ENCODE peak calls at places on chromosomes 12 and 14, in six cellular contexts. One of them, this sample, is unnamed.

GRCh38 chr12:66819587-66819986 is 140.7 kb upstream of the GRIP1 start:
- DNase-seq in K562: no peak
- DNase-seq in GM12878: no peak
- DNase-seq in HepG2: no peak
- DNase-seq in SK-N-SH: no peak
- DNase-seq in H1: no peak
- DNase-seq in this sample: no peak

GRCh38 chr14:73242274-73242960 is 5.1 kb downstream of the PAPLN start:
- DNase-seq in HepG2: no peak
- DNase-seq in H1: no peak
- DNase-seq in K562: no peak
- DNase-seq in GM12878: peak
- DNase-seq in SK-N-SH: peak
- DNase-seq in this sample: no peak

GRCh38 chr12:131204416-131205311 is 251.0 kb downstream of the ADGRD1 start:
- DNase-seq in SK-N-SH: peak
- DNase-seq in H1: peak
- DNase-seq in K562: no peak
- DNase-seq in HepG2: no peak
- DNase-seq in GM12878: no peak
- DNase-seq in this sample: no peak

GRCh38 chr12:51897181-51897580 is 9.3 kb downstream of the ANKRD33 start:
- DNase-seq in GM12878: no peak
- DNase-seq in HepG2: no peak
- DNase-seq in H1: no peak
- DNase-seq in K562: no peak
- DNase-seq in SK-N-SH: peak
- DNase-seq in this sample: no peak

GRCh38 chr14:99729991-99730875 is 46.1 kb downstream of the CYP46A1 start:
- DNase-seq in K562: peak
- DNase-seq in HepG2: peak
- DNase-seq in SK-N-SH: peak
- DNase-seq in H1: peak
- DNase-seq in GM12878: no peak
- DNase-seq in this sample: peak

GRCh38 chr14:104112113-104112505 is 26.3 kb upstream of the KIF26A start:
- DNase-seq in H1: no peak
- DNase-seq in K562: no peak
- DNase-seq in HepG2: no peak
- DNase-seq in GM12878: no peak
- DNase-seq in SK-N-SH: no peak
- DNase-seq in this sample: no peak

GRCh38 chr14:54653764-54654469 is 87.0 kb downstream of the SAMD4A start:
- DNase-seq in H1: no peak
- DNase-seq in K562: no peak
- DNase-seq in HepG2: peak
- DNase-seq in GM12878: no peak
- DNase-seq in SK-N-SH: no peak
- DNase-seq in this sample: no peak

GRCh38 chr12:30201301-30202160 is 417.8 kb upstream of the TMTC1 start:
- DNase-seq in SK-N-SH: peak
- DNase-seq in K562: no peak
- DNase-seq in H1: peak
- DNase-seq in GM12878: no peak
- DNase-seq in HepG2: no peak
- DNase-seq in this sample: no peak

GRCh38 chr12:96258451-96258933 is 64.3 kb downstream of the ELK3 start:
- DNase-seq in HepG2: no peak
- DNase-seq in H1: no peak
- DNase-seq in GM12878: no peak
- DNase-seq in SK-N-SH: no peak
- DNase-seq in K562: no peak
- DNase-seq in this sample: no peak

GRCh38 chr14:71642715-71643114 is 289.5 kb upstream of the RGS6 start:
- DNase-seq in H1: no peak
- DNase-seq in SK-N-SH: no peak
- DNase-seq in K562: no peak
- DNase-seq in HepG2: no peak
- DNase-seq in GM12878: no peak
- DNase-seq in this sample: no peak

GRCh38 chr12:26319511-26319910 is 124.1 kb downstream of the SSPN start:
- DNase-seq in K562: no peak
- DNase-seq in SK-N-SH: no peak
- DNase-seq in HepG2: peak
- DNase-seq in GM12878: no peak
- DNase-seq in H1: no peak
- DNase-seq in this sample: no peak

DNA sequence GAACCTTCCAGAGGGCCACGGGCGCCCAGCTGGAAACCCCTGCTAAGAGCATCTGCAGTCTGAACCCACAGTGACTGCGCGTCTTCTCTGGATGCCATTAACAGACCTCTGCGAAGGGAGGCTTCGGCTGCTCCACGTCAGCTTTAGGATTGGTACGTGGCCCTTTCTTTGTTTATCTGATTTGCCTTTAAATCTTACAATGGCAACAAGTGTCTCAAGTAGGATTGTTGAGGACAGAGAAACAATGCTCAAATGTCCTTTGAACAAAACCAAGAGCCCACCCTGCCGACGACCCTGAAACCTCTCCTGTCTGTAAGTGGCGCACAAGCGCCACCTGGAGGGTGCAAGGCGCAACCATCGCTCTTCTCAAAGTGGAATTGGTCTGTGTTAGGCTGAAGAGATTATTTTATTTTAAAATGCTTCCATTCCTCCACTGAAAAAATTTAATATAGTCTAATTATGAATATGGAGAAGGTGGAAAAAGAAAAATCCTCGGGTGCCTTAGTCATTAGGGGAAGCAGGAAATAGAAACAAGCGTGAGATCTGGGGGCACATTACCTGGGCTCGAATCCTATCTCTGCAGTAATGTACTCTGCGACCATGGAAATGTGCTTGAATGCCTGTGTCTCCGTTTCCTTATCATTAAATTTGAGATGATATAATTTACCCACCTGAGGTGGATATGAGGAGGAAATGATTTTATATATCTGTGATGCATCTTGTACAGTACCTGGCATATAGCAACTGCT is 82.6 kb upstream of the PTPRB start:
- DNase-seq in GM12878: no peak
- DNase-seq in SK-N-SH: peak
- DNase-seq in H1: peak
- DNase-seq in HepG2: peak
- DNase-seq in K562: peak
- DNase-seq in this sample: peak
- TF ChIP-seq GABPA in GM12878: no peak
- TF ChIP-seq GABPA in SK-N-SH: no peak
- TF ChIP-seq GABPA in H1: no peak
- TF ChIP-seq GABPA in HepG2: no peak
- TF ChIP-seq GABPA in K562: no peak
- TF ChIP-seq GABPA in this sample: no peak

DNA sequence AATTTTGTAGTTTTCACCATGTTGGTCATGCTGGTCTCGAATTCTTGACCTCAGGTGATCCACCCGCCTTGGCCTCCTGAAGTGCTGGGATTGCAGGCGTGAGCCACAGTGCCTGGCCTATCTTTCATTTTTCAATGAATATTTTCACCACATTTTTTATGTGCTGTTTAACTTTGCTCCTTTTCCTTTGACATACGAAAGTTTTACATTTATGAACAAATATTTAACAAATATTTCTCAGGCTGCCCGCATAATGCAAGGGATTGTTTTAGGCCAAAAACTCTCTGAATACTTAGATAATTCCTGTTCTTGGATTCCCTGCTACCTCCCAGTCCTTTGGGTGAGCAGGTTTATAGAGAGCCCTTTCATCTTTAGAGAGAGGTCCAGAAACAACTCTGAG is 8.7 kb upstream of the CHST11 start:
- DNase-seq in HepG2: no peak
- DNase-seq in SK-N-SH: no peak
- DNase-seq in H1: no peak
- DNase-seq in K562: no peak
- DNase-seq in GM12878: no peak
- DNase-seq in this sample: no peak
- H3K4me3 ChIP-seq in HepG2: no peak
- H3K4me3 ChIP-seq in SK-N-SH: no peak
- H3K4me3 ChIP-seq in H1: no peak
- H3K4me3 ChIP-seq in K562: no peak
- H3K4me3 ChIP-seq in GM12878: no peak
- H3K4me3 ChIP-seq in this sample: no peak

DNA sequence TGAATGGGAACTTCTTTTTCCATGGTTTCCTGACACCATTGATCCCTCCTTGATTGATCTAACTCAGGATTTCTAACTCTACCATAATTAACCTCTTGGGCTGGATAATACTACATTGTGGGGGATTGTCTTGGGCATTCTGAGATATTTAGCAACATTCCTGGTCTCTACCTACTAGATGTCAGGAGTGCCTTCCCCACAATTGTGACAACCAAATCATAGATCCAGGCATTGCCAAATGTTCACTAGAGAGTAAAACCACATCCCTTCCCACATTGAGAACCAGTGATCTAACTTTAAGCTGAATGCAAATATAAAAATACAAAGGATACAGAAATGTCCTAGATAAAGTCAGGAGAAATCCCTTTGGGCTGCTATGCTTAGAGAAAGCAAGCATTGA is 36.9 kb upstream of the CCDC198 start:
- DNase-seq in SK-N-SH: no peak
- DNase-seq in GM12878: no peak
- DNase-seq in HepG2: no peak
- DNase-seq in H1: no peak
- DNase-seq in K562: no peak
- DNase-seq in this sample: no peak
- TF ChIP-seq GABPA in SK-N-SH: no peak
- TF ChIP-seq GABPA in GM12878: no peak
- TF ChIP-seq GABPA in HepG2: no peak
- TF ChIP-seq GABPA in H1: no peak
- TF ChIP-seq GABPA in K562: no peak
- TF ChIP-seq GABPA in this sample: no peak

DNA sequence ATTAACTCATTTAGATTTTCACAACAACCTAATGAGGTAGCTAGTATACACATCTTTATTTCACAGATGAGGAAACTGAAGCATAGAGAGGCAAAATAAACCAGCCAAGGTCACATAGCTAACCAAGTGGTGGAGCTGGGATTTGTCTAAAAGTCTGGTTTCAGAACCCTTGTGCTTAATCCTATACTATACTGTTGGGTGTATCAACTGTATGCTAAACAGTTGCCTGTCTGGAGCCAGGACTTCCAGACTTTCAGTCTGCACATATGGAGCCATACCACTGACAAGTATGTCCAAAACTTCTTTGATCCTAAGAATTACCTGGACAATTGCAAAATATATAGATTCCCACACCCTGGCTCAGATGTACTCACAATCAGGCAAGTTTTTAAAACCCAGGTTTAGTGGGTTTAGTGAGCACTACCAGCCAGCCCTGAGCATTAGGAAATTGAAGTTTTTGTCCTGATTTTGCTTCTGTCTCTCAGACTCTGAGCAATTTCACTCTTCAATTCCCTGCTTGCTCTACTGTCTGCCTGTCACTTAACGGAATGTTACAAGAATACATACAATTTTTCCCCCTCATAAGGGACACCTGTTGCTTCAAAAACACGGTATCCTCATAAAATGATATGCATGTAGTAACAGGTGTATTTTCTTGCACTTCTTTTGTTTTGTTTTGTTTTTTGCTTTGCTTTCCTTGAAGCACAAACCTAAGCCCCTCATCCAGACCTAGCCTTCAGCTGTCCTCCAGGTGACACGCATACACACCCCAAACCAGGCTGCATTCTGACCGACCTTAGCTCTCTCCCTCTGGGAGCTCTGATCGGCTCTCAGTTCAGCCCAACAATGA is 9.6 kb upstream of the SALL2 start:
- DNase-seq in K562: no peak
- DNase-seq in H1: no peak
- DNase-seq in SK-N-SH: no peak
- DNase-seq in HepG2: no peak
- DNase-seq in GM12878: no peak
- DNase-seq in this sample: no peak
- H3K4me3 ChIP-seq in K562: no peak
- H3K4me3 ChIP-seq in H1: peak
- H3K4me3 ChIP-seq in SK-N-SH: peak
- H3K4me3 ChIP-seq in HepG2: peak
- H3K4me3 ChIP-seq in GM12878: no peak
- H3K4me3 ChIP-seq in this sample: no peak

GRCh38 chr12:99529966-99530365 is 117.6 kb upstream of the GARIN6 start:
- DNase-seq in SK-N-SH: no peak
- DNase-seq in GM12878: peak
- DNase-seq in H1: no peak
- DNase-seq in K562: no peak
- DNase-seq in HepG2: no peak
- DNase-seq in this sample: no peak
- TF ChIP-seq GABPA in SK-N-SH: no peak
- TF ChIP-seq GABPA in GM12878: no peak
- TF ChIP-seq GABPA in H1: no peak
- TF ChIP-seq GABPA in K562: no peak
- TF ChIP-seq GABPA in HepG2: no peak
- TF ChIP-seq GABPA in this sample: no peak

DNA sequence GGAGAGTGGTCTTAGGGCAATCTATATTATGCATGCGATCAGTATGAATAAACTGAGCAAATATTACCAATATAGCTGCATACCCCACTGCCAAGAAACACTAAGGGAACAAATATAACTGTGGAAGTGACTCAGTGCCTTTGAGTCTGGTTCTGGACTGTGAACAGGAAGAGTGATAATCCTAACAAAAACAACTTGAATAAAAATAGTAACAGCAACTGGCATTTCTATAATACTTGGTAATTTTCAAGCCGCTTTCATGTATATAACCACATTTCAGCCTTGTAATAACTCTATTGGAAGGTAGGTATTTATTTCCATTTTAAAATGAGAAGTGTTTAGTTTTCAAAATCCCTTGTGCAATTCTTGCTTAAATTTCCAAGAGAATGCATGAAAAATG is 338.4 kb upstream of the TMEM132C start:
- DNase-seq in K562: no peak
- DNase-seq in HepG2: no peak
- DNase-seq in H1: no peak
- DNase-seq in GM12878: no peak
- DNase-seq in SK-N-SH: no peak
- DNase-seq in this sample: no peak
- H3K4me3 ChIP-seq in K562: no peak
- H3K4me3 ChIP-seq in HepG2: no peak
- H3K4me3 ChIP-seq in H1: no peak
- H3K4me3 ChIP-seq in GM12878: no peak
- H3K4me3 ChIP-seq in SK-N-SH: no peak
- H3K4me3 ChIP-seq in this sample: no peak